ENCODE peak calls at places on chromosomes 12 and 14, in six cellular contexts. L is stimulated activated CD4-positive, alpha-beta T cell treated with anti-CD3 and anti-CD28 coated beads, Interleukin-12 subunit alpha, Interleukin-12 subunit beta, amount 100 ng/mL, for 24 hours; Y is LoVo; M is caudate nucleus; C is RCC 7860; D is fibroblast of mammary gland. V is an unnamed sample.

GRCh38 chr12:34295366-34296142 is 273.3 kb downstream of the ALG10 start:
- DNase-seq in L (no peak), Y (no peak), M (no peak), C (no peak), D (no peak), V (no peak)

GRCh38 chr14:26729851-26730250 is 132.0 kb upstream of the NOVA1 start:
- DNase-seq in L (no peak), Y (no peak), M (no peak), C (no peak), D (peak), V (no peak)

GRCh38 chr12:18658829-18659228 is 79.0 kb downstream of the PLCZ1 start:
- DNase-seq in L (no peak), Y (no peak), M (no peak), C (peak), D (peak), V (no peak)

GRCh38 chr12:54526800-54527630 is 22.4 kb upstream of the PDE1B start:
- DNase-seq in L (peak), Y (no peak), M (peak), C (no peak), D (peak), V (peak)

GRCh38 chr14:104346608-104347007 is 208.2 kb downstream of the KIF26A start:
- DNase-seq in L (no peak), Y (no peak), M (no peak), C (no peak), D (no peak), V (no peak)

GRCh38 chr12:116376354-116377193 is 99.1 kb upstream of the MED13L start:
- DNase-seq in L (no peak), Y (no peak), M (no peak), C (no peak), D (peak), V (no peak)

GRCh38 chr12:68237068-68237467 is 11.5 kb upstream of the IL26 start:
- DNase-seq in L (no peak), Y (no peak), M (no peak), C (no peak), D (no peak), V (peak)

GRCh38 chr12:1171657-1172056 is 180.6 kb downstream of the ERC1 start:
- DNase-seq in L (no peak), Y (peak), M (no peak), C (no peak), D (peak), V (no peak)

GRCh38 chr14:61343471-61343870 is 22.1 kb downstream of the PRKCH start:
- DNase-seq in L (no peak), Y (no peak), M (no peak), C (no peak), D (peak), V (no peak)

GRCh38 chr14:93115920-93116675 is at the start of gene ITPK1:
- DNase-seq in L (peak), Y (peak), M (peak), C (no peak), D (peak), V (peak)

GRCh38 chr14:68460541-68460940 is 332.3 kb downstream of the ZFP36L1 start:
- DNase-seq in L (no peak), Y (no peak), M (no peak), C (no peak), D (no peak), V (no peak)

GRCh38 chr12:127381043-127381668 is 885.8 kb upstream of the TMEM132C start:
- DNase-seq in L (peak), Y (peak), M (no peak), C (no peak), D (peak), V (peak)

GRCh38 chr12:124913474-124914391 is 717 bp downstream of the UBC start:
- DNase-seq in L (peak), Y (peak), M (no peak), C (peak), D (peak), V (peak)

GRCh38 chr14:104437703-104438102 is 141.9 kb upstream of the C14orf180 start:
- DNase-seq in L (no peak), Y (no peak), M (no peak), C (no peak), D (no peak), V (no peak)

GRCh38 chr12:52081263-52081733 is 1.8 kb downstream of the SMIM41 start:
- DNase-seq in L (no peak), Y (no peak), M (no peak), C (no peak), D (no peak), V (peak)

GRCh38 chr14:88962356-88962755 is 137.9 kb downstream of the TTC8 start:
- DNase-seq in L (no peak), Y (no peak), M (no peak), C (no peak), D (peak), V (no peak)

GRCh38 chr14:81323621-81324400 is 76.3 kb downstream of the STON2 start:
- DNase-seq in L (no peak), Y (peak), M (no peak), C (peak), D (no peak), V (no peak)

GRCh38 chr12:53197011-53197640 is 9.9 kb downstream of the ITGB7 start:
- DNase-seq in L (no peak), Y (no peak), M (no peak), C (peak), D (no peak), V (no peak)

GRCh38 chr14:81332725-81333124 is 67.4 kb downstream of the STON2 start:
- DNase-seq in L (no peak), Y (no peak), M (no peak), C (no peak), D (no peak), V (no peak)

GRCh38 chr12:4036872-4037271 is 163.7 kb upstream of the PARP11 start:
- DNase-seq in L (no peak), Y (no peak), M (no peak), C (no peak), D (peak), V (no peak)

GRCh38 chr14:85731198-85731597 is 201.3 kb downstream of the FLRT2 start:
- DNase-seq in L (no peak), Y (no peak), M (no peak), C (no peak), D (peak), V (no peak)

GRCh38 chr14:60151715-60152114 is 13.5 kb downstream of the DHRS7 start:
- DNase-seq in L (peak), Y (peak), M (peak), C (peak), D (peak), V (peak)

GRCh38 chr12:124371970-124372555 is 77.2 kb downstream of the RFLNA start:
- DNase-seq in L (no peak), Y (no peak), M (no peak), C (no peak), D (no peak), V (no peak)

GRCh38 chr14:105489607-105490317 is 1.3 kb upstream of the TEDC1 start:
- DNase-seq in L (peak), Y (peak), M (peak), C (peak), D (peak), V (peak)

GRCh38 chr14:77457115-77457521 is 283 bp downstream of the VIPAS39 start:
- DNase-seq in L (no peak), Y (peak), M (no peak), C (no peak), D (peak), V (no peak)

GRCh38 chr12:116026768-116027550 is 250.5 kb downstream of the MED13L start:
- DNase-seq in L (no peak), Y (no peak), M (no peak), C (no peak), D (no peak), V (no peak)

V was measured in HL-60.